ENCODE peak calls at places on chromosomes 5 and 9, in nine cellular contexts. G, S, M, A, R, C, D, W and I are unnamed samples.

GRCh38 chr9:133460405-133461175 is 812 bp downstream of the CACFD1 start:
- DNase-seq in G (no peak), S (no peak), M (no peak), A (no peak), R (peak), C (no peak), D (peak), W (peak), I (peak)

GRCh38 chr9:92763721-92764380 is 782 bp downstream of the BICD2 start:
- DNase-seq in G (peak), S (no peak), M (peak), A (no peak), R (peak), C (peak), D (peak), W (peak), I (peak)

GRCh38 chr9:135889564-135890189 is 17.7 kb downstream of the CAMSAP1 start:
- DNase-seq in G (no peak), S (no peak), M (no peak), A (no peak), R (no peak), C (no peak), D (no peak), W (no peak), I (no peak)

GRCh38 chr5:106415541-106415940 is 1255.2 kb downstream of the EFNA5 start:
- DNase-seq in G (no peak), S (no peak), M (no peak), A (no peak), R (no peak), C (no peak), D (no peak), W (no peak), I (no peak)

GRCh38 chr5:123089971-123090640 is 1.1 kb downstream of the PRDM6 start:
- DNase-seq in G (no peak), S (no peak), M (no peak), A (no peak), R (no peak), C (peak), D (peak), W (no peak), I (peak)

GRCh38 chr9:86944974-86945867 is 2.1 kb downstream of the GAS1 start:
- DNase-seq in G (no peak), S (no peak), M (no peak), A (no peak), R (no peak), C (peak), D (peak), W (no peak), I (no peak)

GRCh38 chr5:126454081-126454480 is 30.9 kb downstream of the GRAMD2B start:
- DNase-seq in G (no peak), S (no peak), M (no peak), A (no peak), R (no peak), C (no peak), D (no peak), W (no peak), I (no peak)

GRCh38 chr5:3351581-3352442 is 243.8 kb upstream of the IRX1 start:
- DNase-seq in G (no peak), S (no peak), M (no peak), A (no peak), R (no peak), C (no peak), D (no peak), W (no peak), I (no peak)

GRCh38 chr9:72140582-72140981 is 8.7 kb upstream of the GDA start:
- DNase-seq in G (no peak), S (no peak), M (no peak), A (no peak), R (no peak), C (no peak), D (no peak), W (no peak), I (no peak)

GRCh38 chr9:134032456-134033222 is 7.4 kb downstream of the BRD3OS start:
- DNase-seq in G (no peak), S (no peak), M (no peak), A (no peak), R (no peak), C (no peak), D (no peak), W (no peak), I (no peak)

GRCh38 chr5:170432669-170433068 is 43.5 kb upstream of the KCNMB1 start:
- DNase-seq in G (no peak), S (no peak), M (no peak), A (no peak), R (no peak), C (no peak), D (no peak), W (no peak), I (no peak)

GRCh38 chr5:150700298-150700599 is 613 bp downstream of the RBM22 start:
- DNase-seq in G (no peak), S (no peak), M (no peak), A (no peak), R (no peak), C (no peak), D (no peak), W (no peak), I (no peak)

GRCh38 chr9:100437860-100438805 is 11.2 kb downstream of the MSANTD3 start:
- DNase-seq in G (peak), S (no peak), M (peak), A (no peak), R (peak), C (peak), D (peak), W (peak), I (peak)

GRCh38 chr5:171351674-171352073 is 36.0 kb upstream of the NPM1 start:
- DNase-seq in G (no peak), S (no peak), M (no peak), A (no peak), R (no peak), C (no peak), D (no peak), W (no peak), I (no peak)

GRCh38 chr5:174177976-174178600 is 132.6 kb downstream of the NSG2 start:
- DNase-seq in G (no peak), S (no peak), M (no peak), A (no peak), R (no peak), C (no peak), D (no peak), W (no peak), I (no peak)

GRCh38 chr5:34695275-34696032 is 39.3 kb downstream of the RAI14 start:
- DNase-seq in G (no peak), S (no peak), M (no peak), A (no peak), R (no peak), C (no peak), D (no peak), W (peak), I (no peak)

GRCh38 chr9:69696802-69697201 is 24.6 kb upstream of the APBA1 start:
- DNase-seq in G (no peak), S (no peak), M (no peak), A (no peak), R (no peak), C (no peak), D (no peak), W (no peak), I (no peak)

GRCh38 chr9:14687042-14687719 is 6.1 kb downstream of the ZDHHC21 start:
- DNase-seq in G (no peak), S (no peak), M (no peak), A (no peak), R (no peak), C (no peak), D (no peak), W (no peak), I (no peak)

GRCh38 chr9:91060520-91061343 is 259.1 kb downstream of the SYK start:
- DNase-seq in G (no peak), S (no peak), M (no peak), A (no peak), R (no peak), C (no peak), D (no peak), W (no peak), I (no peak)

GRCh38 chr5:141783599-141784296 is 94.5 kb downstream of the PCDH1 start:
- DNase-seq in G (no peak), S (no peak), M (no peak), A (peak), R (no peak), C (peak), D (peak), W (no peak), I (no peak)

GRCh38 chr5:93193756-93194155 is 387.3 kb downstream of the NR2F1-AS1 start:
- DNase-seq in G (no peak), S (no peak), M (no peak), A (no peak), R (no peak), C (peak), D (no peak), W (no peak), I (no peak)

GRCh38 chr9:126516561-126516935 is 97.2 kb upstream of the LMX1B start:
- DNase-seq in G (no peak), S (no peak), M (no peak), A (no peak), R (no peak), C (no peak), D (no peak), W (no peak), I (no peak)

GRCh38 chr9:115640887-115641286 is 512.7 kb upstream of the PAPPA start:
- DNase-seq in G (no peak), S (no peak), M (no peak), A (no peak), R (no peak), C (no peak), D (no peak), W (no peak), I (no peak)

GRCh38 chr5:5487961-5488360 is 65.5 kb downstream of the ICE1 start:
- DNase-seq in G (no peak), S (no peak), M (no peak), A (no peak), R (no peak), C (no peak), D (no peak), W (no peak), I (no peak)

GRCh38 chr5:1962619-1963355 is 80.1 kb upstream of the IRX4 start:
- DNase-seq in G (no peak), S (no peak), M (no peak), A (no peak), R (no peak), C (no peak), D (no peak), W (no peak), I (no peak)

GRCh38 chr9:8382266-8382665 is 582.7 kb upstream of the DMAC1 start:
- DNase-seq in G (no peak), S (no peak), M (no peak), A (no peak), R (no peak), C (no peak), D (no peak), W (no peak), I (no peak)

GRCh38 chr5:55564716-55565115 is 30.0 kb upstream of the PLPP1 start:
- DNase-seq in G (no peak), S (no peak), M (no peak), A (no peak), R (no peak), C (no peak), D (no peak), W (peak), I (no peak)

GRCh38 chr9:119052339-119053030 is 316.8 kb downstream of the BRINP1 start:
- DNase-seq in G (no peak), S (no peak), M (no peak), A (no peak), R (no peak), C (no peak), D (peak), W (no peak), I (no peak)

GRCh38 chr5:154214236-154215106 is 23.9 kb downstream of the GALNT10 start:
- DNase-seq in G (no peak), S (no peak), M (no peak), A (no peak), R (no peak), C (no peak), D (no peak), W (peak), I (no peak)